ENCODE peak calls at places on chromosome 3, in eight cellular contexts. One of them, this sample, is unnamed.

GRCh38 chr3:187976361-187976900 is 177.5 kb upstream of the LPP start:
- ATAC-seq in RWPE2: no peak
- ATAC-seq in pancreas: no peak
- ATAC-seq in left cardiac atrium: no peak
- ATAC-seq in T-helper 17 cell: no peak
- ATAC-seq in CD4-positive, alpha-beta T cell: no peak
- ATAC-seq in stimulated activated naive CD8-positive, alpha-beta T cell treated with anti-CD3 and anti-CD28 coated beads, Interleukin-15, amount 100 ng/mL, for 72 hours: peak; percentile 50
- ATAC-seq in A549: no peak
- ATAC-seq in this sample: no peak

GRCh38 chr3:48215466-48215865 is 7.8 kb upstream of the CAMP start:
- ATAC-seq in RWPE2: no peak
- ATAC-seq in pancreas: peak; percentile 77
- ATAC-seq in CD4-positive, alpha-beta T cell: no peak
- ATAC-seq in T-helper 17 cell: no peak
- ATAC-seq in left cardiac atrium: peak; percentile 83
- ATAC-seq in stimulated activated naive CD8-positive, alpha-beta T cell treated with anti-CD3 and anti-CD28 coated beads, Interleukin-15, amount 100 ng/mL, for 72 hours: no peak
- ATAC-seq in A549: no peak
- ATAC-seq in this sample: no peak

GRCh38 chr3:154900777-154901176 is 179.3 kb upstream of the MME start:
- ATAC-seq in T-helper 17 cell: no peak
- ATAC-seq in left cardiac atrium: peak; percentile 38
- ATAC-seq in stimulated activated naive CD8-positive, alpha-beta T cell treated with anti-CD3 and anti-CD28 coated beads, Interleukin-15, amount 100 ng/mL, for 72 hours: no peak
- ATAC-seq in CD4-positive, alpha-beta T cell: no peak
- ATAC-seq in pancreas: no peak
- ATAC-seq in RWPE2: no peak
- ATAC-seq in A549: no peak
- ATAC-seq in this sample: no peak

GRCh38 chr3:80994085-80994665 is 767.3 kb downstream of the GBE1 start:
- ATAC-seq in stimulated activated naive CD8-positive, alpha-beta T cell treated with anti-CD3 and anti-CD28 coated beads, Interleukin-15, amount 100 ng/mL, for 72 hours: no peak
- ATAC-seq in T-helper 17 cell: no peak
- ATAC-seq in CD4-positive, alpha-beta T cell: no peak
- ATAC-seq in left cardiac atrium: no peak
- ATAC-seq in RWPE2: peak; percentile 19
- ATAC-seq in A549: no peak
- ATAC-seq in pancreas: no peak
- ATAC-seq in this sample: no peak

GRCh38 chr3:167813169-167814123 is 77.9 kb downstream of the SERPINI1 start:
- ATAC-seq in CD4-positive, alpha-beta T cell: no peak
- ATAC-seq in stimulated activated naive CD8-positive, alpha-beta T cell treated with anti-CD3 and anti-CD28 coated beads, Interleukin-15, amount 100 ng/mL, for 72 hours: no peak
- ATAC-seq in T-helper 17 cell: no peak
- ATAC-seq in left cardiac atrium: no peak
- ATAC-seq in pancreas: no peak
- ATAC-seq in A549: peak; percentile 75
- ATAC-seq in RWPE2: no peak
- ATAC-seq in this sample: no peak

GRCh38 chr3:50617096-50617791 is at the start of gene MAPKAPK3:
- ATAC-seq in pancreas: peak; percentile 36
- ATAC-seq in RWPE2: peak; percentile 23
- ATAC-seq in CD4-positive, alpha-beta T cell: peak; percentile 4
- ATAC-seq in left cardiac atrium: peak; percentile 36
- ATAC-seq in A549: peak; percentile 41
- ATAC-seq in T-helper 17 cell: no peak
- ATAC-seq in stimulated activated naive CD8-positive, alpha-beta T cell treated with anti-CD3 and anti-CD28 coated beads, Interleukin-15, amount 100 ng/mL, for 72 hours: peak; percentile 5
- ATAC-seq in this sample: peak; percentile 39

GRCh38 chr3:32996046-32996754 is 44.8 kb downstream of the CCR4 start:
- ATAC-seq in left cardiac atrium: no peak
- ATAC-seq in A549: no peak
- ATAC-seq in T-helper 17 cell: no peak
- ATAC-seq in pancreas: no peak
- ATAC-seq in RWPE2: no peak
- ATAC-seq in stimulated activated naive CD8-positive, alpha-beta T cell treated with anti-CD3 and anti-CD28 coated beads, Interleukin-15, amount 100 ng/mL, for 72 hours: peak; percentile 36
- ATAC-seq in CD4-positive, alpha-beta T cell: peak; percentile 18
- ATAC-seq in this sample: no peak

GRCh38 chr3:124396397-124396796 is 333.9 kb upstream of the UMPS start:
- ATAC-seq in T-helper 17 cell: no peak
- ATAC-seq in pancreas: no peak
- ATAC-seq in A549: no peak
- ATAC-seq in stimulated activated naive CD8-positive, alpha-beta T cell treated with anti-CD3 and anti-CD28 coated beads, Interleukin-15, amount 100 ng/mL, for 72 hours: no peak
- ATAC-seq in left cardiac atrium: no peak
- ATAC-seq in RWPE2: no peak
- ATAC-seq in CD4-positive, alpha-beta T cell: no peak
- ATAC-seq in this sample: no peak

GRCh38 chr3:156382458-156383346 is 172.2 kb downstream of the SSR3 start:
- ATAC-seq in left cardiac atrium: no peak
- ATAC-seq in A549: peak; percentile 96
- ATAC-seq in stimulated activated naive CD8-positive, alpha-beta T cell treated with anti-CD3 and anti-CD28 coated beads, Interleukin-15, amount 100 ng/mL, for 72 hours: peak; percentile 28
- ATAC-seq in pancreas: no peak
- ATAC-seq in T-helper 17 cell: no peak
- ATAC-seq in RWPE2: peak; percentile 61
- ATAC-seq in CD4-positive, alpha-beta T cell: no peak
- ATAC-seq in this sample: no peak

GRCh38 chr3:16103472-16103871 is 71.0 kb upstream of the GALNT15 start:
- ATAC-seq in stimulated activated naive CD8-positive, alpha-beta T cell treated with anti-CD3 and anti-CD28 coated beads, Interleukin-15, amount 100 ng/mL, for 72 hours: no peak
- ATAC-seq in CD4-positive, alpha-beta T cell: no peak
- ATAC-seq in RWPE2: no peak
- ATAC-seq in A549: peak; percentile 22
- ATAC-seq in left cardiac atrium: peak; percentile 66
- ATAC-seq in pancreas: peak; percentile 24
- ATAC-seq in T-helper 17 cell: no peak
- ATAC-seq in this sample: no peak

GRCh38 chr3:7875858-7876442 is 625.7 kb upstream of the LMCD1 start:
- ATAC-seq in left cardiac atrium: peak; percentile 23
- ATAC-seq in stimulated activated naive CD8-positive, alpha-beta T cell treated with anti-CD3 and anti-CD28 coated beads, Interleukin-15, amount 100 ng/mL, for 72 hours: no peak
- ATAC-seq in pancreas: peak; percentile 67
- ATAC-seq in A549: no peak
- ATAC-seq in T-helper 17 cell: no peak
- ATAC-seq in CD4-positive, alpha-beta T cell: no peak
- ATAC-seq in RWPE2: peak; percentile 21
- ATAC-seq in this sample: no peak

GRCh38 chr3:61727435-61727834 is 166.1 kb downstream of the PTPRG start:
- ATAC-seq in T-helper 17 cell: no peak
- ATAC-seq in RWPE2: no peak
- ATAC-seq in left cardiac atrium: no peak
- ATAC-seq in pancreas: peak; percentile 57
- ATAC-seq in CD4-positive, alpha-beta T cell: no peak
- ATAC-seq in stimulated activated naive CD8-positive, alpha-beta T cell treated with anti-CD3 and anti-CD28 coated beads, Interleukin-15, amount 100 ng/mL, for 72 hours: no peak
- ATAC-seq in A549: no peak
- ATAC-seq in this sample: no peak

GRCh38 chr3:155443821-155444220 is 150.3 kb upstream of the STRIT1 start:
- ATAC-seq in stimulated activated naive CD8-positive, alpha-beta T cell treated with anti-CD3 and anti-CD28 coated beads, Interleukin-15, amount 100 ng/mL, for 72 hours: no peak
- ATAC-seq in A549: no peak
- ATAC-seq in left cardiac atrium: no peak
- ATAC-seq in RWPE2: no peak
- ATAC-seq in CD4-positive, alpha-beta T cell: no peak
- ATAC-seq in pancreas: no peak
- ATAC-seq in T-helper 17 cell: no peak
- ATAC-seq in this sample: no peak

GRCh38 chr3:155391104-155391503 is 97.6 kb upstream of the STRIT1 start:
- ATAC-seq in pancreas: peak; percentile 15
- ATAC-seq in RWPE2: no peak
- ATAC-seq in CD4-positive, alpha-beta T cell: no peak
- ATAC-seq in A549: no peak
- ATAC-seq in T-helper 17 cell: no peak
- ATAC-seq in left cardiac atrium: no peak
- ATAC-seq in stimulated activated naive CD8-positive, alpha-beta T cell treated with anti-CD3 and anti-CD28 coated beads, Interleukin-15, amount 100 ng/mL, for 72 hours: no peak
- ATAC-seq in this sample: no peak

GRCh38 chr3:33798113-33798417 is 365 bp upstream of the PDCD6IP start:
- ATAC-seq in T-helper 17 cell: peak; percentile 76
- ATAC-seq in stimulated activated naive CD8-positive, alpha-beta T cell treated with anti-CD3 and anti-CD28 coated beads, Interleukin-15, amount 100 ng/mL, for 72 hours: peak; percentile 71
- ATAC-seq in pancreas: peak; percentile 58
- ATAC-seq in CD4-positive, alpha-beta T cell: peak; percentile 77
- ATAC-seq in left cardiac atrium: no peak
- ATAC-seq in RWPE2: no peak
- ATAC-seq in A549: peak; percentile 53
- ATAC-seq in this sample: no peak

GRCh38 chr3:14152233-14152962 is 26.0 kb downstream of the XPC start:
- ATAC-seq in A549: peak; percentile 65
- ATAC-seq in T-helper 17 cell: no peak
- ATAC-seq in stimulated activated naive CD8-positive, alpha-beta T cell treated with anti-CD3 and anti-CD28 coated beads, Interleukin-15, amount 100 ng/mL, for 72 hours: peak; percentile 54
- ATAC-seq in CD4-positive, alpha-beta T cell: peak; percentile 56
- ATAC-seq in left cardiac atrium: no peak
- ATAC-seq in RWPE2: no peak
- ATAC-seq in pancreas: no peak
- ATAC-seq in this sample: no peak

GRCh38 chr3:70829101-70829500 is 516.7 kb upstream of the MDFIC2 start:
- ATAC-seq in pancreas: no peak
- ATAC-seq in T-helper 17 cell: no peak
- ATAC-seq in RWPE2: no peak
- ATAC-seq in CD4-positive, alpha-beta T cell: no peak
- ATAC-seq in left cardiac atrium: no peak
- ATAC-seq in stimulated activated naive CD8-positive, alpha-beta T cell treated with anti-CD3 and anti-CD28 coated beads, Interleukin-15, amount 100 ng/mL, for 72 hours: no peak
- ATAC-seq in A549: peak; percentile 59
- ATAC-seq in this sample: no peak

GRCh38 chr3:46881819-46882376 is 4.4 kb downstream of the PTH1R start:
- ATAC-seq in stimulated activated naive CD8-positive, alpha-beta T cell treated with anti-CD3 and anti-CD28 coated beads, Interleukin-15, amount 100 ng/mL, for 72 hours: peak; percentile 34
- ATAC-seq in left cardiac atrium: peak; percentile 67
- ATAC-seq in A549: peak; percentile 31
- ATAC-seq in pancreas: peak; percentile 45
- ATAC-seq in RWPE2: no peak
- ATAC-seq in CD4-positive, alpha-beta T cell: peak; percentile 57
- ATAC-seq in T-helper 17 cell: peak; percentile 37
- ATAC-seq in this sample: peak; percentile 22